ENCODE peak calls at places on chromosomes 11 and 22, in eight cellular contexts. One of them, this sample, is unnamed.

GRCh38 chr11:68956547-68957254 is 24.1 kb downstream of the MRGPRD start:
- DNase-seq in choroid plexus epithelial cell: no peak
- DNase-seq in WERI-Rb-1: no peak
- DNase-seq in fibroblast of villous mesenchyme: no peak
- DNase-seq in CD8-positive, alpha-beta T cell: no peak
- DNase-seq in kidney: no peak
- DNase-seq in IMR-90: no peak
- DNase-seq in right atrium auricular region: no peak
- DNase-seq in this sample: no peak

GRCh38 chr11:47924184-47924671 is 56.1 kb upstream of the PTPRJ start:
- DNase-seq in fibroblast of villous mesenchyme: peak; percentile 81
- DNase-seq in kidney: no peak
- DNase-seq in WERI-Rb-1: no peak
- DNase-seq in choroid plexus epithelial cell: no peak
- DNase-seq in right atrium auricular region: no peak
- DNase-seq in CD8-positive, alpha-beta T cell: no peak
- DNase-seq in IMR-90: peak; percentile 86
- DNase-seq in this sample: peak; percentile 78

GRCh38 chr22:26075233-26075632 is 94.0 kb upstream of the SEZ6L start:
- DNase-seq in kidney: no peak
- DNase-seq in choroid plexus epithelial cell: no peak
- DNase-seq in WERI-Rb-1: no peak
- DNase-seq in CD8-positive, alpha-beta T cell: no peak
- DNase-seq in fibroblast of villous mesenchyme: no peak
- DNase-seq in right atrium auricular region: no peak
- DNase-seq in IMR-90: no peak
- DNase-seq in this sample: no peak

GRCh38 chr22:32584650-32585049 is 110.0 kb downstream of the FBXO7 start:
- DNase-seq in WERI-Rb-1: no peak
- DNase-seq in kidney: no peak
- DNase-seq in IMR-90: peak; percentile 64
- DNase-seq in CD8-positive, alpha-beta T cell: no peak
- DNase-seq in choroid plexus epithelial cell: peak; percentile 87
- DNase-seq in right atrium auricular region: no peak
- DNase-seq in fibroblast of villous mesenchyme: peak; percentile 90
- DNase-seq in this sample: peak; percentile 41

GRCh38 chr11:78032090-78032489 is 9.0 kb upstream of the KCTD14 start:
- DNase-seq in IMR-90: no peak
- DNase-seq in CD8-positive, alpha-beta T cell: no peak
- DNase-seq in kidney: no peak
- DNase-seq in right atrium auricular region: no peak
- DNase-seq in WERI-Rb-1: no peak
- DNase-seq in choroid plexus epithelial cell: no peak
- DNase-seq in fibroblast of villous mesenchyme: no peak
- DNase-seq in this sample: no peak

GRCh38 chr11:128208329-128209220 is 378.8 kb downstream of the ETS1 start:
- DNase-seq in choroid plexus epithelial cell: peak; percentile 92
- DNase-seq in IMR-90: peak; percentile 93
- DNase-seq in WERI-Rb-1: no peak
- DNase-seq in fibroblast of villous mesenchyme: peak; percentile 73
- DNase-seq in CD8-positive, alpha-beta T cell: no peak
- DNase-seq in kidney: no peak
- DNase-seq in right atrium auricular region: no peak
- DNase-seq in this sample: peak; percentile 97

GRCh38 chr22:37313376-37314314 is 31.3 kb downstream of the CYTH4 start:
- DNase-seq in right atrium auricular region: no peak
- DNase-seq in fibroblast of villous mesenchyme: no peak
- DNase-seq in kidney: no peak
- DNase-seq in choroid plexus epithelial cell: no peak
- DNase-seq in CD8-positive, alpha-beta T cell: no peak
- DNase-seq in IMR-90: peak; percentile 21
- DNase-seq in WERI-Rb-1: no peak
- DNase-seq in this sample: peak; percentile 19

GRCh38 chr11:7628660-7629059 is 44.6 kb downstream of the CYB5R2 start:
- DNase-seq in kidney: no peak
- DNase-seq in choroid plexus epithelial cell: no peak
- DNase-seq in CD8-positive, alpha-beta T cell: no peak
- DNase-seq in right atrium auricular region: no peak
- DNase-seq in IMR-90: no peak
- DNase-seq in WERI-Rb-1: no peak
- DNase-seq in fibroblast of villous mesenchyme: no peak
- DNase-seq in this sample: no peak

GRCh38 chr11:68770781-68771180 is 19.5 kb upstream of the TESMIN start:
- DNase-seq in choroid plexus epithelial cell: no peak
- DNase-seq in kidney: no peak
- DNase-seq in fibroblast of villous mesenchyme: no peak
- DNase-seq in IMR-90: no peak
- DNase-seq in WERI-Rb-1: no peak
- DNase-seq in right atrium auricular region: no peak
- DNase-seq in CD8-positive, alpha-beta T cell: no peak
- DNase-seq in this sample: no peak

GRCh38 chr11:11230802-11231562 is 122.1 kb downstream of the CSNK2A3 start:
- DNase-seq in right atrium auricular region: no peak
- DNase-seq in IMR-90: no peak
- DNase-seq in choroid plexus epithelial cell: peak; percentile 2
- DNase-seq in fibroblast of villous mesenchyme: no peak
- DNase-seq in kidney: no peak
- DNase-seq in CD8-positive, alpha-beta T cell: no peak
- DNase-seq in WERI-Rb-1: peak; percentile 44
- DNase-seq in this sample: no peak

GRCh38 chr11:119496453-119496852 is 73.5 kb upstream of the THY1 start:
- DNase-seq in choroid plexus epithelial cell: no peak
- DNase-seq in IMR-90: no peak
- DNase-seq in kidney: no peak
- DNase-seq in right atrium auricular region: no peak
- DNase-seq in CD8-positive, alpha-beta T cell: no peak
- DNase-seq in fibroblast of villous mesenchyme: no peak
- DNase-seq in WERI-Rb-1: no peak
- DNase-seq in this sample: peak; percentile 75

GRCh38 chr11:798093-798713 is at the start of gene SLC25A22:
- DNase-seq in right atrium auricular region: no peak
- DNase-seq in kidney: peak; percentile 90
- DNase-seq in CD8-positive, alpha-beta T cell: peak; percentile 80
- DNase-seq in fibroblast of villous mesenchyme: peak; percentile 71
- DNase-seq in WERI-Rb-1: peak; percentile 76
- DNase-seq in choroid plexus epithelial cell: peak; percentile 79
- DNase-seq in IMR-90: peak; percentile 71
- DNase-seq in this sample: peak; percentile 62

GRCh38 chr11:14773755-14774154 is 118.3 kb downstream of the CYP2R1 start:
- DNase-seq in WERI-Rb-1: no peak
- DNase-seq in right atrium auricular region: no peak
- DNase-seq in choroid plexus epithelial cell: peak; percentile 26
- DNase-seq in CD8-positive, alpha-beta T cell: no peak
- DNase-seq in fibroblast of villous mesenchyme: peak; percentile 3
- DNase-seq in IMR-90: peak; percentile 0
- DNase-seq in kidney: no peak
- DNase-seq in this sample: no peak

GRCh38 chr11:35919244-35919643 is 24.6 kb upstream of the LDLRAD3 start:
- DNase-seq in WERI-Rb-1: no peak
- DNase-seq in kidney: no peak
- DNase-seq in CD8-positive, alpha-beta T cell: no peak
- DNase-seq in IMR-90: peak; percentile 12
- DNase-seq in right atrium auricular region: no peak
- DNase-seq in fibroblast of villous mesenchyme: no peak
- DNase-seq in choroid plexus epithelial cell: no peak
- DNase-seq in this sample: no peak

GRCh38 chr22:17678817-17679385 is 40.3 kb downstream of the BCL2L13 start:
- DNase-seq in WERI-Rb-1: no peak
- DNase-seq in IMR-90: no peak
- DNase-seq in CD8-positive, alpha-beta T cell: no peak
- DNase-seq in kidney: no peak
- DNase-seq in choroid plexus epithelial cell: no peak
- DNase-seq in right atrium auricular region: no peak
- DNase-seq in fibroblast of villous mesenchyme: no peak
- DNase-seq in this sample: peak; percentile 34

GRCh38 chr22:47460870-47461269 is 698.4 kb downstream of the TBC1D22A start:
- DNase-seq in fibroblast of villous mesenchyme: no peak
- DNase-seq in kidney: no peak
- DNase-seq in right atrium auricular region: no peak
- DNase-seq in choroid plexus epithelial cell: no peak
- DNase-seq in WERI-Rb-1: no peak
- DNase-seq in CD8-positive, alpha-beta T cell: no peak
- DNase-seq in IMR-90: no peak
- DNase-seq in this sample: no peak

GRCh38 chr11:128039140-128040021 is 548.0 kb downstream of the ETS1 start:
- DNase-seq in right atrium auricular region: no peak
- DNase-seq in IMR-90: peak; percentile 82
- DNase-seq in WERI-Rb-1: no peak
- DNase-seq in kidney: peak; percentile 78
- DNase-seq in CD8-positive, alpha-beta T cell: peak; percentile 71
- DNase-seq in fibroblast of villous mesenchyme: peak; percentile 91
- DNase-seq in choroid plexus epithelial cell: peak; percentile 88
- DNase-seq in this sample: peak; percentile 99

GRCh38 chr22:37501610-37502341 is 15.6 kb upstream of the MFNG start:
- DNase-seq in choroid plexus epithelial cell: peak; percentile 87
- DNase-seq in right atrium auricular region: peak; percentile 77
- DNase-seq in IMR-90: peak; percentile 93
- DNase-seq in kidney: peak; percentile 92
- DNase-seq in WERI-Rb-1: peak; percentile 68
- DNase-seq in CD8-positive, alpha-beta T cell: no peak
- DNase-seq in fibroblast of villous mesenchyme: peak; percentile 94
- DNase-seq in this sample: peak; percentile 81

GRCh38 chr22:39135092-39135896 is 17.2 kb downstream of the CBX7 start:
- DNase-seq in right atrium auricular region: no peak
- DNase-seq in fibroblast of villous mesenchyme: peak; percentile 50
- DNase-seq in CD8-positive, alpha-beta T cell: peak; percentile 19
- DNase-seq in choroid plexus epithelial cell: peak; percentile 48
- DNase-seq in IMR-90: no peak
- DNase-seq in kidney: no peak
- DNase-seq in WERI-Rb-1: peak; percentile 63
- DNase-seq in this sample: peak; percentile 23

GRCh38 chr11:123545726-123546125 is 108.7 kb downstream of the SCN3B start:
- DNase-seq in WERI-Rb-1: peak; percentile 82
- DNase-seq in choroid plexus epithelial cell: no peak
- DNase-seq in kidney: no peak
- DNase-seq in right atrium auricular region: no peak
- DNase-seq in CD8-positive, alpha-beta T cell: no peak
- DNase-seq in fibroblast of villous mesenchyme: no peak
- DNase-seq in IMR-90: no peak
- DNase-seq in this sample: peak; percentile 12

GRCh38 chr22:32327596-32328171 is 30.0 kb upstream of the RFPL3 start:
- DNase-seq in right atrium auricular region: peak; percentile 34
- DNase-seq in CD8-positive, alpha-beta T cell: no peak
- DNase-seq in fibroblast of villous mesenchyme: no peak
- DNase-seq in choroid plexus epithelial cell: no peak
- DNase-seq in WERI-Rb-1: no peak
- DNase-seq in kidney: no peak
- DNase-seq in IMR-90: no peak
- DNase-seq in this sample: no peak

GRCh38 chr22:40416267-40416570 is 45.8 kb downstream of the SGSM3 start:
- DNase-seq in kidney: no peak
- DNase-seq in right atrium auricular region: no peak
- DNase-seq in WERI-Rb-1: no peak
- DNase-seq in CD8-positive, alpha-beta T cell: no peak
- DNase-seq in choroid plexus epithelial cell: no peak
- DNase-seq in IMR-90: no peak
- DNase-seq in fibroblast of villous mesenchyme: no peak
- DNase-seq in this sample: no peak

GRCh38 chr22:40417881-40418280 is 47.5 kb downstream of the SGSM3 start:
- DNase-seq in WERI-Rb-1: no peak
- DNase-seq in kidney: no peak
- DNase-seq in right atrium auricular region: no peak
- DNase-seq in choroid plexus epithelial cell: no peak
- DNase-seq in IMR-90: no peak
- DNase-seq in CD8-positive, alpha-beta T cell: no peak
- DNase-seq in fibroblast of villous mesenchyme: no peak
- DNase-seq in this sample: no peak

GRCh38 chr22:40415531-40416266 is 45.3 kb downstream of the SGSM3 start:
- DNase-seq in choroid plexus epithelial cell: peak; percentile 65
- DNase-seq in WERI-Rb-1: no peak
- DNase-seq in fibroblast of villous mesenchyme: peak; percentile 57
- DNase-seq in right atrium auricular region: no peak
- DNase-seq in kidney: peak; percentile 91
- DNase-seq in IMR-90: peak; percentile 12
- DNase-seq in CD8-positive, alpha-beta T cell: no peak
- DNase-seq in this sample: no peak

GRCh38 chr22:40417041-40417440 is 46.6 kb downstream of the SGSM3 start:
- DNase-seq in IMR-90: no peak
- DNase-seq in WERI-Rb-1: no peak
- DNase-seq in right atrium auricular region: no peak
- DNase-seq in kidney: no peak
- DNase-seq in choroid plexus epithelial cell: no peak
- DNase-seq in CD8-positive, alpha-beta T cell: no peak
- DNase-seq in fibroblast of villous mesenchyme: no peak
- DNase-seq in this sample: no peak

GRCh38 chr22:40416636-40417035 is 46.2 kb downstream of the SGSM3 start:
- DNase-seq in fibroblast of villous mesenchyme: no peak
- DNase-seq in right atrium auricular region: no peak
- DNase-seq in choroid plexus epithelial cell: no peak
- DNase-seq in IMR-90: no peak
- DNase-seq in kidney: no peak
- DNase-seq in CD8-positive, alpha-beta T cell: no peak
- DNase-seq in WERI-Rb-1: no peak
- DNase-seq in this sample: no peak
- H3K4me3 ChIP-seq in fibroblast of villous mesenchyme: no peak overlapping the region
- H3K4me3 ChIP-seq in right atrium auricular region: no peak overlapping the region
- H3K4me3 ChIP-seq in choroid plexus epithelial cell: no peak overlapping the region
- H3K4me3 ChIP-seq in IMR-90: no peak overlapping the region
- H3K4me3 ChIP-seq in kidney: no peak overlapping the region
- H3K4me3 ChIP-seq in CD8-positive, alpha-beta T cell: no peak overlapping the region
- H3K4me3 ChIP-seq in WERI-Rb-1: no peak overlapping the region
- H3K4me3 ChIP-seq in this sample: no peak overlapping the region

GRCh38 chr11:61037694-61038093 is 64.6 kb upstream of the CD5 start:
- DNase-seq in CD8-positive, alpha-beta T cell: no peak
- DNase-seq in IMR-90: no peak
- DNase-seq in right atrium auricular region: no peak
- DNase-seq in fibroblast of villous mesenchyme: no peak
- DNase-seq in choroid plexus epithelial cell: peak; percentile 58
- DNase-seq in WERI-Rb-1: no peak
- DNase-seq in kidney: no peak
- DNase-seq in this sample: no peak
- H3K4me3 ChIP-seq in CD8-positive, alpha-beta T cell: no peak overlapping the region
- H3K4me3 ChIP-seq in IMR-90: no peak overlapping the region
- H3K4me3 ChIP-seq in right atrium auricular region: no peak overlapping the region
- H3K4me3 ChIP-seq in fibroblast of villous mesenchyme: no peak overlapping the region
- H3K4me3 ChIP-seq in choroid plexus epithelial cell: no peak overlapping the region
- H3K4me3 ChIP-seq in WERI-Rb-1: no peak overlapping the region
- H3K4me3 ChIP-seq in kidney: no peak overlapping the region
- H3K4me3 ChIP-seq in this sample: no peak overlapping the region

DNA sequence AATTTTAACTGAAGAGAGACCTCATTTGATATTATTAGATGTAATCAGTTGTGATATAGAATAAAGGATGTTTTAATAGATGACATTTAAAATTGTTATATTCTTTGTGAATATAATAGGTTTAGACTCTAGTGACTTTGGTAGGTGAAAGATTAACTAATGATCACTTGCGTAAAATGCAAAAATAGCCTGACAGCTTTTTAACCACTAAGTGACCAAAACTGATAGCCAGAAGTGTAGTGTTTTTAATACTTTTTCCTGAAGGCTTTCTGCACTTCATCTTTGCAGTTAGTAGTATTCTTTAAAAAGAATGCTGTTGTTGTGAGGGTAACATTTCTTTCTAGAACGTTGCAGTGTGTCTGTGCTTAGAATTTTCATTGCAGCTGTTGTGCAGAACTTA is 5.1 kb downstream of the CAPRIN1 start:
- DNase-seq in right atrium auricular region: no peak
- DNase-seq in WERI-Rb-1: no peak
- DNase-seq in choroid plexus epithelial cell: no peak
- DNase-seq in CD8-positive, alpha-beta T cell: no peak
- DNase-seq in IMR-90: no peak
- DNase-seq in fibroblast of villous mesenchyme: no peak
- DNase-seq in kidney: no peak
- DNase-seq in this sample: no peak
- H3K4me3 ChIP-seq in right atrium auricular region: no peak overlapping the region
- H3K4me3 ChIP-seq in WERI-Rb-1: no peak overlapping the region
- H3K4me3 ChIP-seq in choroid plexus epithelial cell: no peak overlapping the region
- H3K4me3 ChIP-seq in CD8-positive, alpha-beta T cell: no peak overlapping the region
- H3K4me3 ChIP-seq in IMR-90: no peak overlapping the region
- H3K4me3 ChIP-seq in fibroblast of villous mesenchyme: no peak overlapping the region
- H3K4me3 ChIP-seq in kidney: peak overlapping the region; percentile 7
- H3K4me3 ChIP-seq in this sample: no peak overlapping the region

GRCh38 chr11:17350455-17351170 is 987 bp upstream of the NCR3LG1 start:
- DNase-seq in WERI-Rb-1: no peak
- DNase-seq in CD8-positive, alpha-beta T cell: no peak
- DNase-seq in right atrium auricular region: no peak
- DNase-seq in fibroblast of villous mesenchyme: no peak
- DNase-seq in IMR-90: no peak
- DNase-seq in choroid plexus epithelial cell: no peak
- DNase-seq in kidney: no peak
- DNase-seq in this sample: no peak
- H3K4me3 ChIP-seq in WERI-Rb-1: no peak overlapping the region
- H3K4me3 ChIP-seq in CD8-positive, alpha-beta T cell: no peak overlapping the region
- H3K4me3 ChIP-seq in right atrium auricular region: no peak overlapping the region
- H3K4me3 ChIP-seq in fibroblast of villous mesenchyme: no peak overlapping the region
- H3K4me3 ChIP-seq in IMR-90: no peak overlapping the region
- H3K4me3 ChIP-seq in choroid plexus epithelial cell: no peak overlapping the region
- H3K4me3 ChIP-seq in kidney: no peak overlapping the region
- H3K4me3 ChIP-seq in this sample: no peak overlapping the region

This sample was measured in AG10803.